ENCODE peak calls at places on chromosomes 3 and 15, in four cellular contexts. I, X, B and G are unnamed samples.

GRCh38 chr3:27722957-27723802 is 1.1 kb upstream of the EOMES start:
- DNase-seq in I (peak), X (no peak), B (no peak), G (no peak)

GRCh38 chr3:184659797-184660301 is 52.0 kb downstream of the MAGEF1 start:
- DNase-seq in B (no peak), I (peak), X (no peak), G (no peak)

GRCh38 chr3:61893840-61894566 is 332.6 kb downstream of the PTPRG start:
- DNase-seq in B (no peak), X (no peak), I (no peak), G (no peak)

GRCh38 chr15:62770752-62771151 is 271.8 kb upstream of the TPM1 start:
- DNase-seq in I (no peak), B (no peak), X (peak), G (no peak)

GRCh38 chr3:127483005-127483641 is 107.4 kb downstream of the TPRA1 start:
- DNase-seq in B (peak), I (no peak), X (no peak), G (no peak)

GRCh38 chr3:45817788-45818523 is 21.6 kb upstream of the SLC6A20 start:
- DNase-seq in X (peak), I (no peak), B (peak), G (no peak)

GRCh38 chr3:189204467-189204866 is 32.7 kb downstream of the TPRG1 start:
- DNase-seq in B (no peak), X (no peak), I (no peak), G (no peak)

GRCh38 chr3:129563850-129564535 is 21.0 kb downstream of the H1-8 start:
- DNase-seq in X (no peak), I (no peak), B (no peak), G (no peak)

GRCh38 chr3:97070302-97070701 is 255.9 kb downstream of the EPHA6 start:
- DNase-seq in I (no peak), B (no peak), X (no peak), G (no peak)

GRCh38 chr15:101597360-101597928 is 54.7 kb downstream of the TM2D3 start:
- DNase-seq in B (no peak), X (no peak), I (no peak), G (no peak)

GRCh38 chr15:67010898-67011619 is 54.3 kb upstream of the SMAD3 start:
- DNase-seq in X (peak), B (no peak), I (peak), G (no peak)

GRCh38 chr15:65376767-65377104 is 1.1 kb downstream of the IGDCC3 start:
- DNase-seq in X (no peak), I (no peak), B (no peak), G (no peak)

GRCh38 chr3:71710906-71711494 is 14.2 kb downstream of the EIF4E3 start:
- DNase-seq in B (no peak), X (peak), I (peak), G (peak)

GRCh38 chr3:40720351-40720750 is 195.6 kb downstream of the ZNF621 start:
- DNase-seq in I (no peak), B (no peak), X (no peak), G (no peak)

GRCh38 chr3:15295506-15295905 is 36.9 kb downstream of the SH3BP5 start:
- DNase-seq in B (peak), I (no peak), X (no peak), G (no peak)

GRCh38 chr3:34020761-34021635 is 222.6 kb downstream of the PDCD6IP start:
- DNase-seq in I (no peak), B (no peak), X (no peak), G (no peak)

GRCh38 chr3:28860307-28860706 is 420.6 kb upstream of the RBMS3 start:
- DNase-seq in I (no peak), B (peak), X (no peak), G (no peak)

GRCh38 chr3:53591646-53592045 is 97.2 kb downstream of the CACNA1D start:
- DNase-seq in X (no peak), B (no peak), I (no peak), G (no peak)

GRCh38 chr3:170520996-170521395 is 64.9 kb downstream of the SLC7A14 start:
- DNase-seq in X (peak), I (no peak), B (no peak), G (no peak)

GRCh38 chr3:187958432-187959003 is 195.4 kb upstream of the LPP start:
- DNase-seq in B (no peak), I (no peak), X (no peak), G (no peak)

GRCh38 chr15:60397772-60398445 is at the start of gene ANXA2:
- DNase-seq in X (peak), B (peak), I (peak), G (no peak)

GRCh38 chr3:120193554-120193953 is 91.5 kb downstream of the GPR156 start:
- DNase-seq in X (no peak), I (no peak), B (no peak), G (no peak)
- TF ChIP-seq CTCF in X (no peak), I (no peak), B (no peak), G (no peak)

GRCh38 chr15:94097567-94097966 is 133.8 kb upstream of the MCTP2 start:
- DNase-seq in X (no peak), I (no peak), B (no peak), G (no peak)
- H3K4me3 ChIP-seq in X (no peak), I (no peak), B (no peak), G (no peak)

DNA sequence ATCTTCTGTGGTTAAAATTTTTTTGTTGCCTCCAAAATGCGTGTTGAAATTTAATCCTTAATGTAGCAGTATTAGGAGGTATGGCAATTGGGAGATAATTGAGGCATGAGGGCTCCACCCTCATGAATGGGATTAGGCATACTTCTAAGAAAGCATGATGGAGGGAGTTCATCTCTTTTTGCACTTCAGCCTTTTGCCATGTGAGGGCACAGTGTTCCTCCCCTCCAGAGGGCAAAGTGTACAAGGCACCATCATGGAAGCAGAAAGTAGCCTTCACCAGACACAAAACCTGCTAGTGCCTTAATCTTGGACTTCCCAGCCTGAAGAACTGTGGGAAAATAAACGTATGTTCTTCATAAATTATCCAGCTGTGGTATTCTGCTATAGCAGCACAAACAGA is 429.5 kb downstream of the ZIC1 start:
- DNase-seq in I (no peak), X (peak), B (no peak), G (no peak)
- TF ChIP-seq CTCF in I (peak), X (peak), B (no peak), G (peak)

GRCh38 chr3:130748520-130748919 is 1.9 kb upstream of the PIK3R4 start:
- DNase-seq in I (no peak), X (no peak), B (no peak), G (no peak)
- H3K4me3 ChIP-seq in I (peak), X (no peak), B (no peak), G (peak)

DNA sequence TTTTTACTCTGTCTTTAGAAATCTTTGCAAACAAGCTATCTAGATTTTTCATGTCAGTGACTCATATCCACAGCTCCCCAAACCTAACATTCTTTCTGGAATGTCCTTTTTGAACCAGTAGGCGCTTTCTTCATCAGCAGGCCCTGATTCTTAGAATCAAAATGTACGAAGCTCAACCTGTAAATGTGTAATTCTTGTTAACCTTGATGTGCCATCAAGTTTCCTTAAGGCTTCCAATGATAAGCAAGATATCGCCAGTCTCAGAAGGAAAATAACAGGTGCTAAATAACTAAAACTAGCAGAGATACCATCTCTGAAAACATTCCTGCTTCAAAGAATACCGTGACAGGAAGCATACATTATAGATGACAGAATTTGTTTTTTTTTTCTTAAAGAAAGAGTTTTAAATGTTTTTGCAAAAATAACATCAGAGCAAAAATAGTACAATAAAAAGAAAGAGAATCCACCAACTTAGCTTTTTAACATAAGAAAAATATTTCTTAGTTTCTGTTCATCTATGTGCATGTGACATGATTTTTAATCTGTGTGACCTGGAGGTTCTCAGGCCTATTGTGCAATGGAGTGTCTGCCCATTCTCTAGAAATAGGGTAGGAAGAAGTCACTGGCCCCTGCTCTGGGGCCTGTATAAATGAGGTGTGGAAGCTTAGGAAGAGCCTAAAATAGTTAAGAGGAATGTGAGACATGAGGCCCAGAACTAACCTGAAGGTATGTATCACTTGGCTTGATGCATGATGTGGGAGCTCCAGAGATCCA is 14.7 kb upstream of the SECISBP2L start:
- DNase-seq in B (no peak), X (peak), I (no peak), G (no peak)
- TF ChIP-seq CTCF in B (no peak), X (peak), I (no peak), G (no peak)

GRCh38 chr15:46110755-46111154 is 475.9 kb downstream of the SQOR start:
- DNase-seq in X (no peak), I (no peak), B (no peak), G (no peak)

DNA sequence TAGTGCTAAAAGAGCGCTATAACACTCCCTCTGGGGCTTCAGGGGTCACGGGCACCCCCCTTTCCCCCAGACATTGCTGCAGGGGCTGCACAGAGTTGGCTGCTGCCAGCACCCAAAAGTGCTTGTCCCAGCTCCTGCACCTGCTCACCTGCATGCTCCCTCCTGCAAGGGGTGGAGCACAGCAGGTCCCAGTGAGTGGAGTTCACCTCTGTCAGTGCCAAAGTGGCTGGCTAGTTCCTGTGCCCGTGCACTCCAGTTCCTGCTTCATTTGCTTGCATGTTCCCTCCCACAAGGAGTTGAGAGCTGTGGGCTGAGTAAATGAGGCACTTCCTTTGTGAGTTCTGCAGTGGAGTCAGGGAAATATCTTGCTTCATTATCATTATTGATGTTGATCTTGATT is 476.9 kb downstream of the SQOR start:
- DNase-seq in I (no peak), B (no peak), X (no peak), G (no peak)
- H3K4me3 ChIP-seq in I (no peak), B (no peak), X (no peak), G (no peak)

DNA sequence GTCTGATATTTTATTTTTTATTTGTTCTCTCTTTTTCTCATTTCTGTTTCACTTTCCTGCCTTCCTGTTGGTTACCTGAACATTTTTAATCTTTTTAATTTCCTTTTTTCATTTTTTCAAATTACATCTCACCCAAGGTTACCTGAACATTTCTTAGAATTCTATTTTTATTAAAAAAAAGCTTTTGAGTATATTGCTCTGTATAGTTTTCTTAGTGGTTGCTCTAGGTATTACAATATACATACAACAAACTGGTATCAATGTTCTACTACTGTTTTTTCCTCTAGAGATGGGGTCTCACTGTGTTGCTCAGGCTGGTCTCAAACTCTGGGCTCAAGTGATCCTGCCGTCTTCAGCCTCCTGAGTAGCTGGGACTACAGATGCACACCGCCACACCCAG is 79.4 kb downstream of the DHX30 start:
- DNase-seq in I (no peak), B (no peak), X (no peak), G (no peak)
- TF ChIP-seq CTCF in I (no peak), B (no peak), X (no peak), G (no peak)

DNA sequence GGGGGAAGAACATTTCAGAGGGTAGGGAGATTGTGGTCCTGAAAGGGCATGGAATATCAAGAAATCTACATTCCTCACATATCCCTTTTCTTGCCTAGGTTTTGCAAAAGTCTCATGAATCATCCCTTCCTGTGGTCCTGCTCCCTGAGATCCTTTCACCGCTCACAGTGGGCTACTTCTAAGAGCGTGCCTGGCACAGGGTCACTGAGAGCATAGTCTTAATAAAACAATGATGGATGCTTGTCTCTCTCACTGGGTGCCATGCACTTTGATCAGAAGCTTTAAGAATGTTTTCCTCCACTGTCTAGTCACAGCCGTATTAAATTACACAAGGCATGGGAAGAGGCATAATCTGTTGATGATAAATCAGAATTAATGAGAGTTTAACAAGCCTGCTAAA is 269.7 kb upstream of the ATP10A start:
- DNase-seq in X (no peak), B (no peak), I (peak), G (no peak)
- H3K4me3 ChIP-seq in X (no peak), B (no peak), I (no peak), G (no peak)